ENCODE peak calls at places on chromosomes 12 and 14, in nine cellular contexts. One of them, this sample, is unnamed.

GRCh38 chr14:99731536-99732435 is 47.7 kb downstream of the CYP46A1 start:
- DNase-seq in SK-N-SH: no peak
- DNase-seq in endothelial cell of umbilical vein: no peak
- DNase-seq in mammary epithelial cell: no peak
- DNase-seq in keratinocyte: no peak
- DNase-seq in H9: peak
- DNase-seq in PC-3: no peak
- DNase-seq in fibroblast of lung: no peak
- DNase-seq in neural progenitor cell: no peak
- DNase-seq in this sample: no peak

GRCh38 chr12:5789469-5789968 is 155.5 kb downstream of the ANO2 start:
- DNase-seq in fibroblast of lung: peak
- DNase-seq in H9: no peak
- DNase-seq in PC-3: peak
- DNase-seq in mammary epithelial cell: peak
- DNase-seq in endothelial cell of umbilical vein: no peak
- DNase-seq in keratinocyte: peak
- DNase-seq in SK-N-SH: no peak
- DNase-seq in neural progenitor cell: no peak
- DNase-seq in this sample: peak

GRCh38 chr14:101198398-101199027 is 295.0 kb upstream of the RTL1 start:
- DNase-seq in SK-N-SH: peak
- DNase-seq in neural progenitor cell: no peak
- DNase-seq in endothelial cell of umbilical vein: no peak
- DNase-seq in mammary epithelial cell: no peak
- DNase-seq in fibroblast of lung: no peak
- DNase-seq in PC-3: no peak
- DNase-seq in keratinocyte: no peak
- DNase-seq in H9: peak
- DNase-seq in this sample: no peak

GRCh38 chr12:127767631-127768030 is 499.3 kb upstream of the TMEM132C start:
- DNase-seq in mammary epithelial cell: no peak
- DNase-seq in H9: no peak
- DNase-seq in fibroblast of lung: peak
- DNase-seq in endothelial cell of umbilical vein: no peak
- DNase-seq in SK-N-SH: no peak
- DNase-seq in PC-3: no peak
- DNase-seq in neural progenitor cell: no peak
- DNase-seq in keratinocyte: no peak
- DNase-seq in this sample: peak

GRCh38 chr12:15788266-15789214 is 648 bp downstream of the EPS8 start:
- DNase-seq in PC-3: peak
- DNase-seq in fibroblast of lung: peak
- DNase-seq in keratinocyte: no peak
- DNase-seq in endothelial cell of umbilical vein: peak
- DNase-seq in mammary epithelial cell: peak
- DNase-seq in SK-N-SH: no peak
- DNase-seq in H9: peak
- DNase-seq in neural progenitor cell: peak
- DNase-seq in this sample: peak

GRCh38 chr14:24463806-24464785 is 21.5 kb upstream of the SDR39U1 start:
- DNase-seq in H9: no peak
- DNase-seq in SK-N-SH: no peak
- DNase-seq in neural progenitor cell: no peak
- DNase-seq in keratinocyte: no peak
- DNase-seq in fibroblast of lung: no peak
- DNase-seq in endothelial cell of umbilical vein: no peak
- DNase-seq in PC-3: no peak
- DNase-seq in mammary epithelial cell: no peak
- DNase-seq in this sample: no peak

GRCh38 chr12:43102506-43103269 is 449.3 kb downstream of the ADAMTS20 start:
- DNase-seq in keratinocyte: no peak
- DNase-seq in PC-3: no peak
- DNase-seq in neural progenitor cell: no peak
- DNase-seq in H9: no peak
- DNase-seq in endothelial cell of umbilical vein: no peak
- DNase-seq in mammary epithelial cell: no peak
- DNase-seq in fibroblast of lung: peak
- DNase-seq in SK-N-SH: no peak
- DNase-seq in this sample: no peak

GRCh38 chr12:103392722-103393121 is 103.0 kb downstream of the C12orf42 start:
- DNase-seq in PC-3: no peak
- DNase-seq in keratinocyte: no peak
- DNase-seq in endothelial cell of umbilical vein: no peak
- DNase-seq in neural progenitor cell: no peak
- DNase-seq in SK-N-SH: no peak
- DNase-seq in mammary epithelial cell: no peak
- DNase-seq in H9: no peak
- DNase-seq in fibroblast of lung: no peak
- DNase-seq in this sample: no peak

GRCh38 chr12:52917800-52918199 is 12.9 kb upstream of the KRT8 start:
- DNase-seq in keratinocyte: no peak
- DNase-seq in SK-N-SH: no peak
- DNase-seq in mammary epithelial cell: no peak
- DNase-seq in neural progenitor cell: no peak
- DNase-seq in fibroblast of lung: no peak
- DNase-seq in PC-3: no peak
- DNase-seq in H9: no peak
- DNase-seq in endothelial cell of umbilical vein: no peak
- DNase-seq in this sample: no peak

GRCh38 chr12:42039146-42039545 is 105.5 kb downstream of the GXYLT1 start:
- DNase-seq in neural progenitor cell: no peak
- DNase-seq in keratinocyte: no peak
- DNase-seq in SK-N-SH: no peak
- DNase-seq in endothelial cell of umbilical vein: peak
- DNase-seq in H9: no peak
- DNase-seq in fibroblast of lung: peak
- DNase-seq in PC-3: peak
- DNase-seq in mammary epithelial cell: peak
- DNase-seq in this sample: peak

GRCh38 chr12:79643821-79644220 is 46.9 kb downstream of the PAWR start:
- DNase-seq in PC-3: peak
- DNase-seq in fibroblast of lung: no peak
- DNase-seq in H9: no peak
- DNase-seq in keratinocyte: no peak
- DNase-seq in neural progenitor cell: no peak
- DNase-seq in mammary epithelial cell: no peak
- DNase-seq in endothelial cell of umbilical vein: no peak
- DNase-seq in SK-N-SH: no peak
- DNase-seq in this sample: no peak

GRCh38 chr12:18567787-18568186 is 170.0 kb downstream of the PLCZ1 start:
- DNase-seq in H9: no peak
- DNase-seq in endothelial cell of umbilical vein: no peak
- DNase-seq in SK-N-SH: no peak
- DNase-seq in mammary epithelial cell: no peak
- DNase-seq in fibroblast of lung: no peak
- DNase-seq in neural progenitor cell: no peak
- DNase-seq in PC-3: no peak
- DNase-seq in keratinocyte: no peak
- DNase-seq in this sample: no peak

GRCh38 chr12:52029686-52030085 is 21.6 kb upstream of the NR4A1 start:
- DNase-seq in H9: peak
- DNase-seq in endothelial cell of umbilical vein: no peak
- DNase-seq in PC-3: peak
- DNase-seq in fibroblast of lung: no peak
- DNase-seq in keratinocyte: no peak
- DNase-seq in mammary epithelial cell: peak
- DNase-seq in neural progenitor cell: peak
- DNase-seq in SK-N-SH: peak
- DNase-seq in this sample: peak

GRCh38 chr14:20886091-20886490 is 5.1 kb upstream of the RNASE3 start:
- DNase-seq in H9: no peak
- DNase-seq in fibroblast of lung: no peak
- DNase-seq in SK-N-SH: no peak
- DNase-seq in endothelial cell of umbilical vein: no peak
- DNase-seq in PC-3: no peak
- DNase-seq in neural progenitor cell: no peak
- DNase-seq in keratinocyte: no peak
- DNase-seq in mammary epithelial cell: no peak
- DNase-seq in this sample: no peak

GRCh38 chr12:57756406-57757341 is 1.8 kb downstream of the MARCHF9 start:
- DNase-seq in H9: peak
- DNase-seq in fibroblast of lung: no peak
- DNase-seq in PC-3: no peak
- DNase-seq in neural progenitor cell: peak
- DNase-seq in mammary epithelial cell: no peak
- DNase-seq in keratinocyte: no peak
- DNase-seq in endothelial cell of umbilical vein: no peak
- DNase-seq in SK-N-SH: peak
- DNase-seq in this sample: no peak

GRCh38 chr14:94165744-94166143 is 8.4 kb upstream of the PPP4R4 start:
- DNase-seq in endothelial cell of umbilical vein: no peak
- DNase-seq in fibroblast of lung: no peak
- DNase-seq in SK-N-SH: no peak
- DNase-seq in H9: peak
- DNase-seq in neural progenitor cell: no peak
- DNase-seq in keratinocyte: no peak
- DNase-seq in PC-3: no peak
- DNase-seq in mammary epithelial cell: no peak
- DNase-seq in this sample: no peak

GRCh38 chr12:131102493-131102931 is 148.8 kb downstream of the ADGRD1 start:
- DNase-seq in SK-N-SH: no peak
- DNase-seq in fibroblast of lung: no peak
- DNase-seq in keratinocyte: no peak
- DNase-seq in neural progenitor cell: no peak
- DNase-seq in endothelial cell of umbilical vein: no peak
- DNase-seq in mammary epithelial cell: no peak
- DNase-seq in H9: peak
- DNase-seq in PC-3: no peak
- DNase-seq in this sample: no peak
- H3K9ac ChIP-seq in SK-N-SH: no peak
- H3K9ac ChIP-seq in fibroblast of lung: no peak
- H3K9ac ChIP-seq in keratinocyte: no peak
- H3K9ac ChIP-seq in neural progenitor cell: no peak
- H3K9ac ChIP-seq in endothelial cell of umbilical vein: no peak
- H3K9ac ChIP-seq in mammary epithelial cell: no peak
- H3K9ac ChIP-seq in H9: no peak
- H3K9ac ChIP-seq in PC-3: no peak
- H3K9ac ChIP-seq in this sample: no peak

DNA sequence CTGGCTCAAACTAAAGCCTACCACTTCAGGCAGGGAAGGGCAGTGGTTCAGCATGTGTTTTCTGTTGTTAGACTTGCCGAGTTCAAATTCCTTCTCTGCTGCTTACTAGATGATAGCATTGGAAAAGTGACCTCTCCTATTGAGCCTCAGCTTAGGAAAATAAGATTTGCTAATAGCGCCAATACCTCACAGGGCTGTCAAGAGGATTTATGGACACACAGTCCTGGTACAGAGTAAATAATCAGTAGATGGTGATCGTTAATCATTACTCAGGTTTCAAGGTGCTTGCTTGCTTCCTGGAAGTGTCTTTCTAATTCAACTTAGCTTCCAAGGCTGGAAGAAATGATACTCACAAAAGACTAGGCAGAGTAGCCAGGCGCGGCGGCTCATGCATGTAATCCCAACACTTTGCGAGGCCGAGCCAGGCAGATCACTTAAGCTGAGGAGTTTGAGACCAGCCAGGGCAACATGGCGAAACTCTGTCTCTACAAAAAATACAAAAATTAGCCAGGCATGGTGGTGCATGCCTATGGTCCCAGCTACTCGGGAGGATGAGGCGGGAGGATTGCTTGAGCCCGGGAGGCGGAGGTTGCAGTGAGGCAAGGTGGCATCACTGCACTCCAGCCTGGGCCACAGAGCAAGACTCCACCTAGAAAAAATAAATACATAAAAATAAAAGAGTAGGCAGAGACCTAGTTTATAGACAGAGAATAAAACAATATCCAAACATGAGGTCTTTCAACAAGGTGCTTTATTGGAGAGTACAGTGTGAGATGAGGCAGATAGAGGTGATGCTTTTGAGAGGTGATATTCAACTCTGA is 6.0 kb downstream of the PLA2G1B start:
- DNase-seq in keratinocyte: no peak
- DNase-seq in mammary epithelial cell: no peak
- DNase-seq in SK-N-SH: no peak
- DNase-seq in endothelial cell of umbilical vein: no peak
- DNase-seq in PC-3: no peak
- DNase-seq in H9: no peak
- DNase-seq in neural progenitor cell: no peak
- DNase-seq in fibroblast of lung: no peak
- DNase-seq in this sample: no peak
- H3K9ac ChIP-seq in keratinocyte: no peak
- H3K9ac ChIP-seq in mammary epithelial cell: no peak
- H3K9ac ChIP-seq in SK-N-SH: no peak
- H3K9ac ChIP-seq in endothelial cell of umbilical vein: no peak
- H3K9ac ChIP-seq in PC-3: no peak
- H3K9ac ChIP-seq in H9: peak
- H3K9ac ChIP-seq in neural progenitor cell: peak
- H3K9ac ChIP-seq in fibroblast of lung: no peak
- H3K9ac ChIP-seq in this sample: no peak

GRCh38 chr14:89721330-89721729 is 233.2 kb downstream of the EFCAB11 start:
- DNase-seq in SK-N-SH: peak
- DNase-seq in fibroblast of lung: no peak
- DNase-seq in mammary epithelial cell: no peak
- DNase-seq in endothelial cell of umbilical vein: no peak
- DNase-seq in neural progenitor cell: no peak
- DNase-seq in H9: no peak
- DNase-seq in keratinocyte: no peak
- DNase-seq in PC-3: no peak
- DNase-seq in this sample: no peak
- H3K9ac ChIP-seq in SK-N-SH: no peak
- H3K9ac ChIP-seq in fibroblast of lung: no peak
- H3K9ac ChIP-seq in mammary epithelial cell: no peak
- H3K9ac ChIP-seq in endothelial cell of umbilical vein: no peak
- H3K9ac ChIP-seq in neural progenitor cell: no peak
- H3K9ac ChIP-seq in H9: no peak
- H3K9ac ChIP-seq in keratinocyte: no peak
- H3K9ac ChIP-seq in PC-3: no peak
- H3K9ac ChIP-seq in this sample: no peak

DNA sequence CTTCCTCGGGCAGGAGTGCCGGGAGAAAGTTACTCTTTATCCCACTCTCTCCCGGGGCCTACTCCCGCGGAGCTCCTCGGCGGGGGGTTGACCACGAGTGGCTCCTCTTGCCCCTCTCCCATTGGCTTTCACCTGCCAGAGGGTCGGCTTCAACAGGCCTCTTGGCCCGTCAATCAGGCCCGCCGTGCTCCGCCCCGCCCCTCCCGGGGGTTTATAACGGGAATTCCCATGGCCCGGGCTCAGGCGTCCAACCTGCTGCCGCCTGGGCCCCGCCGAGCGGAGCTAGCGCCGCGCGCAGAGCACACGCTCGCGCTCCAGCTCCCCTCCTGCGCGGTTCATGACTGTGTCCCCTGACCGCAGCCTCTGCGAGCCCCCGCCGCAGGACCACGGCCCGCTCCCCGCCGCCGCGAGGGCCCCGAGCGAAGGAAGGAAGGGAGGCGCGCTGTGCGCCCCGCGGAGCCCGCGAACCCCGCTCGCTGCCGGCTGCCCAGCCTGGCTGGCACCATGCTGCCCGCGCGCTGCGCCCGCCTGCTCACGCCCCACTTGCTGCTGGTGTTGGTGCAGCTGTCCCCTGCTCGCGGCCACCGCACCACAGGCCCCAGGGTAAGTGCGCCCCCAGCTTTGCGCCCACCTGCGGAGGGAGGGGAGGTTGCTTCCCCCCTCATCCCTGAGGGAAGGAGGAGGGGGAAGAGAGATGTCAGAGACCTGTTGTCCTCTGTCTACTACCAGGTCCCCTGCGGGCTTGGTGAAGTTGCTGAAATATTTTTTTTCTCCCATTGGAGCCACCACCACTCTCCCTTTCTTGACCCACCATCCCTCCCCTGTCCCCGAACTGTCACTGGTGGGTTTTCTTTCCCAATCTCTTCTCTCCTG is at the start of gene SMOC1:
- DNase-seq in PC-3: no peak
- DNase-seq in SK-N-SH: peak
- DNase-seq in H9: peak
- DNase-seq in keratinocyte: no peak
- DNase-seq in mammary epithelial cell: peak
- DNase-seq in endothelial cell of umbilical vein: peak
- DNase-seq in fibroblast of lung: peak
- DNase-seq in neural progenitor cell: peak
- DNase-seq in this sample: no peak
- H3K9ac ChIP-seq in PC-3: no peak
- H3K9ac ChIP-seq in SK-N-SH: no peak
- H3K9ac ChIP-seq in H9: no peak
- H3K9ac ChIP-seq in keratinocyte: peak
- H3K9ac ChIP-seq in mammary epithelial cell: no peak
- H3K9ac ChIP-seq in endothelial cell of umbilical vein: no peak
- H3K9ac ChIP-seq in fibroblast of lung: no peak
- H3K9ac ChIP-seq in neural progenitor cell: peak
- H3K9ac ChIP-seq in this sample: peak

This sample was measured in adipocyte.